ENCODE peak calls at places on chromosomes 16 and 17, in six cellular contexts. B is IMR-90, E is HFFc6, Q is brain microvascular endothelial cell, S is HFF-Myc, G is lower leg skin. U is an unnamed sample.

GRCh38 chr17:33120103-33120502 is 128.5 kb downstream of the SPACA3 start:
- DNase-seq in B (no peak), E (no peak), Q (no peak), S (no peak), G (no peak), U (peak; percentile 5)

GRCh38 chr17:7411427-7411750 is 3.7 kb downstream of the NLGN2 start:
- DNase-seq in B (no peak), E (no peak), Q (no peak), S (no peak), G (no peak), U (no peak)

GRCh38 chr17:75481194-75482059 is 25.0 kb downstream of the TMEM94 start:
- DNase-seq in B (no peak), E (no peak), Q (no peak), S (no peak), G (no peak), U (no peak)

GRCh38 chr17:27299384-27300049 is 5.6 kb downstream of the WSB1 start:
- DNase-seq in B (no peak), E (no peak), Q (no peak), S (no peak), G (no peak), U (no peak)

GRCh38 chr17:45384047-45384799 is 48.4 kb downstream of the ARHGAP27 start:
- DNase-seq in B (no peak), E (no peak), Q (no peak), S (no peak), G (no peak), U (no peak)

GRCh38 chr17:57892146-57892819 is 42.4 kb upstream of the MRPS23 start:
- DNase-seq in B (peak; percentile 84), E (peak; percentile 85), Q (peak; percentile 82), S (no peak), G (peak; percentile 80), U (peak; percentile 84)

GRCh38 chr17:32319548-32319905 is 22.4 kb downstream of the C17orf75 start:
- DNase-seq in B (peak; percentile 41), E (peak; percentile 41), Q (peak; percentile 54), S (peak; percentile 30), G (peak; percentile 60), U (peak; percentile 15)

GRCh38 chr17:72336026-72336803 is 215.4 kb downstream of the SOX9 start:
- DNase-seq in B (no peak), E (no peak), Q (no peak), S (no peak), G (no peak), U (peak; percentile 39)

GRCh38 chr17:79464310-79465010 is 146.4 kb downstream of the RBFOX3 start:
- DNase-seq in B (no peak), E (no peak), Q (no peak), S (no peak), G (no peak), U (no peak)

GRCh38 chr16:60127196-60127595 is 1393.1 kb upstream of the GOT2 start:
- DNase-seq in B (no peak), E (no peak), Q (no peak), S (no peak), G (no peak), U (no peak)

GRCh38 chr17:58691701-58692238 is at the start of gene TEX14:
- DNase-seq in B (no peak), E (no peak), Q (no peak), S (no peak), G (no peak), U (no peak)

GRCh38 chr17:3602499-3602898 is 6.7 kb downstream of the TRPV1 start:
- DNase-seq in B (peak; percentile 6), E (no peak), Q (no peak), S (no peak), G (no peak), U (no peak)

GRCh38 chr17:66450008-66450856 is 147.8 kb downstream of the PRKCA start:
- DNase-seq in B (no peak), E (no peak), Q (no peak), S (no peak), G (no peak), U (no peak)

GRCh38 chr17:67431210-67432015 is 54.3 kb downstream of the PITPNC1 start:
- DNase-seq in B (peak; percentile 80), E (peak; percentile 85), Q (peak; percentile 74), S (peak; percentile 63), G (no peak), U (peak; percentile 78)

GRCh38 chr17:6574689-6575595 is 18.6 kb upstream of the PITPNM3 start:
- DNase-seq in B (peak; percentile 73), E (peak; percentile 71), Q (peak; percentile 69), S (peak; percentile 38), G (no peak), U (no peak)

GRCh38 chr16:85983606-85984005 is 84.6 kb downstream of the IRF8 start:
- DNase-seq in B (no peak), E (no peak), Q (no peak), S (no peak), G (no peak), U (no peak)

DNA sequence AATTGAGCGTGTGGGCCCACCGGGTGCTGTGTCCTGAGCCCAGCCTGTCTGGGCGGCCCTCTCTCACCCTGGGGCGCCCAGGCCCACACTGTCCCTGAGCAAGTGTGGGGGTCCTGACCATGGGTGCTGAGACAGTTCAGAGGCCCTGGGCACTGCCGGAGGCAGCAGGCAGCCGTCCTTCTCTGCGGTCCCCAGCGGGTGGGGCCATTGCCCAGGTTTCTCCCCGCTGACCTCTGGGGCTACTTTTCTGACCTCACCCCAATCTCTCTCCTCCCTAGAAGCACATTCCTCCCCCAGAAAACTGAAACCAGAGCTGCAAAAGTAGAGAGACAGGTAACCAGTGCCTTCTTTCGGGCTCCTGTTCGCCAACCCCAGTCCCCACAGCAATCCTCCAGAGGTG is 36.0 kb upstream of the PVALEF start:
- DNase-seq in B (no peak), E (no peak), Q (no peak), S (no peak), G (no peak), U (no peak)
- TF ChIP-seq CTCF in B (no peak), E (no peak), Q (peak; percentile 25), S (no peak), G (no peak), U (no peak)

DNA sequence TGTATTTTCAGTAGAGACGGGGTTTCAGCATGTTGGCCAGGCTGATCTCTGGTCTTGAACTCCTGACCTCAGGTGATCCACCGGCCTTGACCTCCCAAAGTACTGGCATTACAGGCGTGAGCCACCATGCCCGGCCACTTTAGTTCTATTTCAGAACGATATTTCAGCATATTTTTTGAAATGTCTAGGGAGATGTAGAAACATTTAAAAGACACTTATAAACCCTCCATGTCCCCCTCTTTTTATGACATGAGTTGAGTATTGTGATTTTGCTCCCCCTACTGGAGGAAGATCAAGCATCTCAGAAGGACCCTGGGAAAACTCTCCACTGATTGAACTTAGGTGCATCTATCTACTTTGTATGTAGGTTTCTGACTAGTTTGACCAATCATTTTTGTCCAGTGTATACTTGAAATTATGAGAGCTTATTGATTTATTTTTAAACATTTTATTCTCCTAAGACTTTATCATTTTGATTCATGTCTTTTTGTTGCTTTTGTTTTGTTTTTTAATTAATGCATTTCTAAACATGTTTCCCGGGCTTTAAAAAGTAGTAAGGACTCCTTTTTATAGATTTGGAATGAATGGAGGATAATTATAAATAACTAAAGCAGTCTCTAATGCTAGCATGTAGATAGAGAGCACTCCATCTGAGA is 105.1 kb downstream of the CHD9 start:
- DNase-seq in B (peak; percentile 62), E (peak; percentile 37), Q (peak; percentile 15), S (peak; percentile 32), G (no peak), U (peak; percentile 52)
- TF ChIP-seq CTCF in B (peak; percentile 60), E (peak; percentile 88), Q (peak; percentile 72), S (peak; percentile 75), G (no peak), U (peak; percentile 73)

GRCh38 chr17:37485938-37486570 is 3.6 kb upstream of the DUSP14 start:
- DNase-seq in B (no peak), E (no peak), Q (no peak), S (no peak), G (no peak), U (no peak)
- TF ChIP-seq CTCF in B (no peak), E (no peak), Q (no peak), S (no peak), G (no peak), U (no peak)

GRCh38 chr17:48258317-48258716 is 150.8 kb downstream of the SNX11 start:
- DNase-seq in B (no peak), E (no peak), Q (no peak), S (no peak), G (no peak), U (no peak)

GRCh38 chr17:48259710-48260291 is 152.2 kb downstream of the SNX11 start:
- DNase-seq in B (peak; percentile 45), E (peak; percentile 25), Q (peak; percentile 12), S (no peak), G (no peak), U (peak; percentile 16)

GRCh38 chr17:48262982-48263586 is 155.5 kb downstream of the SNX11 start:
- DNase-seq in B (peak; percentile 17), E (peak; percentile 9), Q (no peak), S (no peak), G (no peak), U (no peak)

GRCh38 chr17:48261297-48261880 is 153.8 kb downstream of the SNX11 start:
- DNase-seq in B (peak; percentile 11), E (peak; percentile 7), Q (peak; percentile 12), S (no peak), G (no peak), U (no peak)
- TF ChIP-seq CTCF in B (peak; percentile 29), E (peak; percentile 69), Q (peak; percentile 78), S (peak; percentile 70), G (no peak), U (peak; percentile 52)

DNA sequence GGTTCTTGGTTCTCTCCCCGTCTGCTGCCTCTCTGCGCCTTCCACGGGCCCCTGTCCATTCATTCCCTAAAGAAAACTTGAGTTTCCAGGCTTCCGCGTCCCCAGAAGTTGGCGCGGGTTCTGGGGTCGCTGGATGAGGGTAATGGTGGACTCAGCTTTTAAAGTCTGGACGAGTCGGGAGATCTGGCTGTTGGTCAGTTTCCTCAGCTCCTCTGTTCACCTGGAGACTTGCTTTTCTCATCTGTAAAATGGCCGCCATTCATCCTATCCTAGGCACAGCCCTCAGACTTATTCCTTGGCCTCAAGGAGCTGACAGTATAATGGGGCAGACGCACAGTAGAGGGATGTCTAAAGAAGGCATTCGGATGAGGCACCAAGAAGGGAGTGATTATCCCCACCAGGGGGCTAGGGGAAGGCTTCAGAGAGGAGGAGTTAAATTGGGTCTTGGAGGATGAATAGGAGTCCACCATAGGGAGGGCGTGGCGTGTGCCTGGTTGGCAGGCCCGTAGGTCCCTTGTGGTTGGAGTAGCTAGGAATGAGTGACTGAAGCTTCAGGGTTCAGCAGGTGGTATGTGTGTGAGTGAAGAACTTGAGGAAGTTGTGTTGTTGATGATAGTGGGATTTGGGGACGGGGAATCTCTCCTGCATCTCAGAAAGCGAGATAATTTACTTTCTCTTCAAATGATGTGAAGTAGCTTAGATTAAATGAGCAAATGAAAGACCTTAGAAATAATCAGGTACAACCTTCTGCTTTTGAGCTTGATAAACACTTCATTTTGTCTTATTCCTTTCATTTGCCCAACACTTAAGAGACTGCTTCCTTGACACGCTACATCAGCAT is 655 bp downstream of the VPS35L start:
- DNase-seq in B (peak; percentile 26), E (peak; percentile 35), Q (peak; percentile 11), S (peak; percentile 12), G (no peak), U (no peak)
- TF ChIP-seq CTCF in B (no peak), E (peak; percentile 65), Q (peak; percentile 53), S (peak; percentile 23), G (no peak), U (peak; percentile 15)

U was measured in astrocyte of the cerebellum.